ENCODE peak calls at places on chromosomes 3 and 15, in seven cellular contexts. D is effector CD4-positive, alpha-beta T cell; H is brain microvascular endothelial cell; B is spleen; I is NCI-H226; J is activated effector memory CD4-positive, alpha-beta T cell treated with anti-CD3 and anti-CD28 coated beads, Interleukin-2, amount 50 U/mL, for 16 hours; Q is lower leg skin. U is an unnamed sample.

GRCh38 chr3:169082076-169082475 is 581.4 kb downstream of the MECOM start:
- DNase-seq in D (no peak), H (no peak), B (no peak), I (no peak), J (no peak), Q (no peak), U (no peak)

GRCh38 chr3:120481056-120481455 is 30.3 kb upstream of the FSTL1 start:
- DNase-seq in D (no peak), H (no peak), B (no peak), I (no peak), J (no peak), Q (no peak), U (no peak)

GRCh38 chr15:90871097-90871715 is 2.8 kb downstream of the FURIN start:
- DNase-seq in D (no peak), H (peak), B (peak), I (no peak), J (peak), Q (peak), U (peak)

GRCh38 chr15:55786341-55786740 is 43.4 kb upstream of the PRTG start:
- DNase-seq in D (no peak), H (no peak), B (no peak), I (no peak), J (no peak), Q (no peak), U (no peak)

GRCh38 chr3:115905871-115906270 is 282.6 kb downstream of the GAP43 start:
- DNase-seq in D (no peak), H (no peak), B (no peak), I (no peak), J (no peak), Q (no peak), U (no peak)

GRCh38 chr15:57559875-57560274 is 31.8 kb upstream of the MYZAP start:
- DNase-seq in D (peak), H (peak), B (peak), I (peak), J (peak), Q (peak), U (peak)

GRCh38 chr3:81485444-81485865 is 276.0 kb downstream of the GBE1 start:
- DNase-seq in D (no peak), H (peak), B (no peak), I (peak), J (no peak), Q (no peak), U (peak)

GRCh38 chr3:18047052-18047451 is 304.6 kb upstream of the TBC1D5 start:
- DNase-seq in D (no peak), H (no peak), B (no peak), I (no peak), J (no peak), Q (no peak), U (no peak)

GRCh38 chr15:89196994-89197393 is 24.4 kb downstream of the RLBP1 start:
- DNase-seq in D (no peak), H (no peak), B (no peak), I (no peak), J (peak), Q (no peak), U (no peak)

GRCh38 chr3:175255698-175256097 is 396.6 kb downstream of the NAALADL2 start:
- DNase-seq in D (no peak), H (peak), B (no peak), I (no peak), J (no peak), Q (no peak), U (peak)

GRCh38 chr3:118772036-118773030 is 262.3 kb downstream of the IGSF11 start:
- DNase-seq in D (no peak), H (no peak), B (no peak), I (no peak), J (no peak), Q (no peak), U (no peak)

GRCh38 chr15:39106913-39107312 is 474.0 kb upstream of the THBS1 start:
- DNase-seq in D (no peak), H (no peak), B (no peak), I (no peak), J (no peak), Q (no peak), U (no peak)

GRCh38 chr3:52570076-52570475 is 33.7 kb downstream of the UQCC5 start:
- DNase-seq in D (no peak), H (peak), B (no peak), I (peak), J (no peak), Q (no peak), U (peak)

GRCh38 chr3:30586806-30587486 is 19.5 kb upstream of the TGFBR2 start:
- DNase-seq in D (no peak), H (no peak), B (no peak), I (no peak), J (no peak), Q (no peak), U (no peak)

GRCh38 chr15:62928242-62928995 is 114.1 kb upstream of the TPM1 start:
- DNase-seq in D (no peak), H (peak), B (no peak), I (peak), J (no peak), Q (no peak), U (peak)

GRCh38 chr3:149120051-149120972 is 9.1 kb upstream of the HPS3 start:
- DNase-seq in D (peak), H (peak), B (no peak), I (peak), J (no peak), Q (no peak), U (peak)

GRCh38 chr3:197541756-197542539 is 13.8 kb downstream of the BDH1 start:
- DNase-seq in D (no peak), H (peak), B (no peak), I (no peak), J (no peak), Q (peak), U (peak)

GRCh38 chr3:50806031-50806430 is 131.3 kb downstream of the DOCK3 start:
- DNase-seq in D (no peak), H (no peak), B (no peak), I (no peak), J (no peak), Q (no peak), U (no peak)

GRCh38 chr3:184491011-184491576 is 70.5 kb upstream of the EPHB3 start:
- DNase-seq in D (no peak), H (no peak), B (no peak), I (no peak), J (no peak), Q (no peak), U (no peak)

GRCh38 chr15:47358876-47359275 is 358.4 kb upstream of the SEMA6D start:
- DNase-seq in D (no peak), H (no peak), B (no peak), I (no peak), J (no peak), Q (no peak), U (no peak)

GRCh38 chr15:55357774-55358173 is 38.8 kb downstream of the PIGB start:
- DNase-seq in D (no peak), H (no peak), B (no peak), I (peak), J (no peak), Q (no peak), U (peak)

GRCh38 chr3:127064391-127065137 is 81.6 kb downstream of the PLXNA1 start:
- DNase-seq in D (no peak), H (peak), B (peak), I (no peak), J (peak), Q (no peak), U (peak)

GRCh38 chr3:168885028-168885427 is 778.5 kb downstream of the MECOM start:
- DNase-seq in D (no peak), H (peak), B (no peak), I (no peak), J (no peak), Q (no peak), U (peak)